ENCODE peak calls at places on chromosomes 16 and 17, in six cellular contexts. O is HepG2, L is A549, Q is SK-N-SH, M is GM12878, H is K562. Z is an unnamed sample.

GRCh38 chr17:17020821-17021193 is 21.4 kb upstream of the MPRIP start:
- DNase-seq in O (no peak), L (no peak), Q (no peak), M (no peak), H (no peak), Z (no peak)

GRCh38 chr17:14545156-14545906 is 244.4 kb downstream of the HS3ST3B1 start:
- DNase-seq in O (no peak), L (no peak), Q (no peak), M (no peak), H (no peak), Z (no peak)

GRCh38 chr17:67125924-67126323 is 81.6 kb downstream of the CACNG1 start:
- DNase-seq in O (no peak), L (no peak), Q (no peak), M (no peak), H (no peak), Z (no peak)

GRCh38 chr17:81641825-81642489 is 5.0 kb downstream of the TSPAN10 start:
- DNase-seq in O (no peak), L (peak; percentile 86), Q (no peak), M (no peak), H (no peak), Z (no peak)

GRCh38 chr17:39643271-39643670 is 6.3 kb downstream of the STARD3 start:
- DNase-seq in O (no peak), L (no peak), Q (no peak), M (no peak), H (no peak), Z (no peak)

GRCh38 chr16:8183186-8184099 is 406.9 kb downstream of the TMEM114 start:
- DNase-seq in O (no peak), L (no peak), Q (no peak), M (no peak), H (peak; percentile 34), Z (no peak)

GRCh38 chr17:15946611-15947120 is 1.7 kb downstream of the ADORA2B start:
- DNase-seq in O (no peak), L (no peak), Q (no peak), M (no peak), H (no peak), Z (no peak)

GRCh38 chr17:2691965-2692780 is 19.4 kb downstream of the CLUH start:
- DNase-seq in O (no peak), L (no peak), Q (peak; percentile 34), M (no peak), H (peak; percentile 37), Z (no peak)

GRCh38 chr16:65229191-65229662 is 107.4 kb upstream of the CDH11 start:
- DNase-seq in O (no peak), L (no peak), Q (no peak), M (no peak), H (no peak), Z (no peak)

GRCh38 chr17:77645441-77646430 is 312.8 kb upstream of the TNRC6C start:
- DNase-seq in O (no peak), L (no peak), Q (no peak), M (no peak), H (no peak), Z (no peak)

GRCh38 chr17:72421128-72422092 is 300.6 kb downstream of the SOX9 start:
- DNase-seq in O (peak; percentile 99), L (peak; percentile 99), Q (no peak), M (peak; percentile 94), H (no peak), Z (no peak)

GRCh38 chr17:42980766-42981397 is 517 bp downstream of the RUNDC1 start:
- DNase-seq in O (peak; percentile 55), L (peak; percentile 76), Q (peak; percentile 65), M (peak; percentile 24), H (peak; percentile 61), Z (peak; percentile 65)

GRCh38 chr16:18983565-18984424 is at the start of gene TMC7:
- DNase-seq in O (peak; percentile 91), L (peak; percentile 86), Q (peak; percentile 94), M (no peak), H (peak; percentile 89), Z (peak; percentile 93)

GRCh38 chr17:57107498-57108101 is 22.6 kb downstream of the AKAP1 start:
- DNase-seq in O (peak; percentile 72), L (no peak), Q (no peak), M (no peak), H (peak; percentile 75), Z (no peak)

GRCh38 chr17:29980261-29980660 is 38.8 kb downstream of the EFCAB5 start:
- DNase-seq in O (no peak), L (no peak), Q (no peak), M (no peak), H (no peak), Z (no peak)

GRCh38 chr16:84212154-84212553 is 21.2 kb downstream of the ADAD2 start:
- DNase-seq in O (no peak), L (no peak), Q (no peak), M (no peak), H (no peak), Z (no peak)

GRCh38 chr16:89536371-89536770 is 24.1 kb upstream of the RPL13 start:
- DNase-seq in O (no peak), L (no peak), Q (no peak), M (no peak), H (no peak), Z (no peak)
- TF ChIP-seq CHD2 in O (no peak), L (no peak), Q (no peak), M (no peak), H (no peak), Z (no peak)

GRCh38 chr17:9339958-9340357 is 235.7 kb downstream of the STX8 start:
- DNase-seq in O (no peak), L (no peak), Q (no peak), M (no peak), H (no peak), Z (no peak)

GRCh38 chr17:9342225-9342624 is 233.4 kb downstream of the STX8 start:
- DNase-seq in O (no peak), L (no peak), Q (no peak), M (no peak), H (no peak), Z (no peak)

GRCh38 chr17:9346296-9346926 is 229.2 kb downstream of the STX8 start:
- DNase-seq in O (no peak), L (no peak), Q (no peak), M (no peak), H (no peak), Z (no peak)

GRCh38 chr17:9343513-9343912 is 232.1 kb downstream of the STX8 start:
- DNase-seq in O (no peak), L (no peak), Q (peak; percentile 24), M (no peak), H (peak; percentile 6), Z (no peak)
- TF ChIP-seq CHD2 in O (no peak), L (no peak), Q (no peak), M (no peak), H (no peak), Z (no peak)

DNA sequence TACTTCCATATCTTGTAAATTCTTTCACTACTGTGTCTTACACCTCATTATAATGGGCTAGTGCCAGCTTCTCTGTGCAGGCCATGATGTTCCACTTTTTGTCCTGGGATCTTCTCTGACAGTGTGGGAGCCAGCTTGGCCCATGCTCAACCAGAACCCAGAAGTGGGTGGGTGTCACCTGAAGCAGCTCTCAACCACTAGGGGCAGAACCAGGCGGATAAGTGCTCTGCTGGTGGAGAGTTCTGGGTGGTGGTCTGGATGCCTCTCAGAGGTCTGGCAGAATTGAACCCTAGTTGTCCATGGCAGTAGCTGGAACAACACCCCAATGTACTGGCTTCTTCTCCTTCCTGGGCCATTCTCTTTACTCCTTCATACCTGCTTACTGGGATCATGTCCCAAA is 254.1 kb upstream of the N4BP1 start:
- DNase-seq in O (no peak), L (no peak), Q (no peak), M (no peak), H (no peak), Z (no peak)
- TF ChIP-seq CHD2 in O (no peak), L (no peak), Q (no peak), M (no peak), H (no peak), Z (no peak)

DNA sequence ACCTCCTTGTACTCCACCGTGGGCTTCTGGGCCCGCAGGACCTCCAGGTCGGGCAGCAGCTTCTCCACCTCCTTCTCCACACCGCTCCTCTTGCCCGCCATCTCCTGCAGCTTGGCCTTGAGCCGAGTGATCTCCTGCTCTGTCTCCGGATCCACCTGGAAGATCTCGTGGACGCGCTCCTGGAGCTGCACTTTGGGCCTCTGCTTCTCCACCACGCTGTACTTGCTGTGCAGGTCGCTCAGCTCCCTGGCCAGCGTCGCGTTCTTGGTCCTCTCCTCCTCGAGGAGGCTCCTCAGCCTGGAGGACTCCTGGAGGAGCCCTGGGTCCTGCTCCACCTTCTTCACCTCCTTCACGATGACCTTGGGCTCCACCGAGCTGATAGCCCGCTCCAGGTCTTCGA is 8.8 kb downstream of the CDK3 start:
- DNase-seq in O (no peak), L (no peak), Q (no peak), M (no peak), H (no peak), Z (no peak)
- TF ChIP-seq CHD2 in O (no peak), L (no peak), Q (no peak), M (no peak), H (no peak), Z (no peak)

GRCh38 chr16:75058815-75059214 is 57.8 kb downstream of the LDHD start:
- DNase-seq in O (no peak), L (no peak), Q (no peak), M (no peak), H (no peak), Z (no peak)
- TF ChIP-seq CHD2 in O (no peak), L (no peak), Q (no peak), M (no peak), H (no peak), Z (no peak)

GRCh38 chr17:82838386-82839063 is 1.3 kb downstream of the ZNF750 start:
- DNase-seq in O (peak; percentile 88), L (no peak), Q (no peak), M (no peak), H (no peak), Z (no peak)
- TF ChIP-seq CHD2 in O (peak; percentile 33), L (no peak), Q (no peak), M (no peak), H (no peak), Z (no peak)

GRCh38 chr17:6398955-6399354 is 36.0 kb downstream of the AIPL1 start:
- DNase-seq in O (no peak), L (no peak), Q (no peak), M (no peak), H (no peak), Z (no peak)

DNA sequence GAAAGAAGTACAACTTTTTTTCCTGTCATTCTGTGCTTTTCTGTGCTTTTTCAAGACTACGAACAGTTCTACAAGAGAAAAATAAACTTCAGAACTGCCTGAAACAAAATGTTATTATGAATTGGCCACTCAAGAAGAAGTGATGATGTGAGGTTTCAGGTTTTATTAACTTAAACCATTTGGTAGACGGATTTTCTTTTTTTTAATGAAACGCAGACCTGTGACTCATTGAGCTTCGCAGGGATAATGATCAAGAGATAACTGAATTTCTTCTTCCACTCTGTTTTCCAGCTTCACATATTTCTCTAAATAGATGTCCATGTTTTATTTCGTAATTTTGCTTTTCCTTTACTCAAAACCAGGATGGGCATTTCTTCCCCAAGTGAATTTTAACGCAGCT is 32.7 kb downstream of the AIPL1 start:
- DNase-seq in O (no peak), L (no peak), Q (no peak), M (no peak), H (no peak), Z (no peak)
- TF ChIP-seq CHD2 in O (no peak), L (no peak), Q (no peak), M (no peak), H (no peak), Z (no peak)

GRCh38 chr17:40854175-40854814 is 12.7 kb downstream of the KRT12 start:
- DNase-seq in O (peak; percentile 55), L (peak; percentile 71), Q (no peak), M (no peak), H (peak; percentile 44), Z (no peak)
- TF ChIP-seq CHD2 in O (no peak), L (no peak), Q (no peak), M (no peak), H (no peak), Z (no peak)

GRCh38 chr16:87271256-87271655 is 45.9 kb downstream of the C16orf95 start:
- DNase-seq in O (no peak), L (no peak), Q (no peak), M (no peak), H (no peak), Z (no peak)
- TF ChIP-seq CHD2 in O (no peak), L (no peak), Q (no peak), M (no peak), H (no peak), Z (no peak)